ENCODE peak calls at places on chromosome 9, in six cellular contexts. One of them, this sample, is unnamed.

GRCh38 chr9:136052433-136052880 is 42.6 kb downstream of the NACC2 start:
- DNase-seq in tibial nerve: no peak
- DNase-seq in epithelial cell of esophagus: no peak
- DNase-seq in prostate gland: no peak
- DNase-seq in keratinocyte: no peak
- DNase-seq in neuronal stem cell: no peak
- DNase-seq in this sample: no peak

GRCh38 chr9:136590788-136591187 is 44.9 kb upstream of the NOTCH1 start:
- DNase-seq in tibial nerve: no peak
- DNase-seq in epithelial cell of esophagus: no peak
- DNase-seq in prostate gland: no peak
- DNase-seq in keratinocyte: no peak
- DNase-seq in neuronal stem cell: no peak
- DNase-seq in this sample: no peak

GRCh38 chr9:27278374-27278773 is 18.6 kb downstream of the EQTN start:
- DNase-seq in tibial nerve: peak
- DNase-seq in epithelial cell of esophagus: no peak
- DNase-seq in prostate gland: no peak
- DNase-seq in keratinocyte: no peak
- DNase-seq in neuronal stem cell: no peak
- DNase-seq in this sample: no peak

GRCh38 chr9:122218885-122219855 is 9.6 kb downstream of the LHX6 start:
- DNase-seq in tibial nerve: no peak
- DNase-seq in epithelial cell of esophagus: no peak
- DNase-seq in prostate gland: no peak
- DNase-seq in keratinocyte: no peak
- DNase-seq in neuronal stem cell: no peak
- DNase-seq in this sample: peak

GRCh38 chr9:36881316-36882116 is 152.6 kb downstream of the PAX5 start:
- DNase-seq in tibial nerve: no peak
- DNase-seq in epithelial cell of esophagus: no peak
- DNase-seq in prostate gland: no peak
- DNase-seq in keratinocyte: no peak
- DNase-seq in neuronal stem cell: no peak
- DNase-seq in this sample: no peak

GRCh38 chr9:135692410-135692809 is 6.9 kb downstream of the SOHLH1 start:
- DNase-seq in tibial nerve: no peak
- DNase-seq in epithelial cell of esophagus: peak
- DNase-seq in prostate gland: no peak
- DNase-seq in keratinocyte: no peak
- DNase-seq in neuronal stem cell: no peak
- DNase-seq in this sample: no peak

GRCh38 chr9:106376689-106377088 is 486.3 kb upstream of the ZNF462 start:
- DNase-seq in tibial nerve: no peak
- DNase-seq in epithelial cell of esophagus: peak
- DNase-seq in prostate gland: no peak
- DNase-seq in keratinocyte: peak
- DNase-seq in neuronal stem cell: no peak
- DNase-seq in this sample: no peak

GRCh38 chr9:69674741-69675438 is 2.7 kb upstream of the APBA1 start:
- DNase-seq in tibial nerve: no peak
- DNase-seq in epithelial cell of esophagus: peak
- DNase-seq in prostate gland: no peak
- DNase-seq in keratinocyte: no peak
- DNase-seq in neuronal stem cell: no peak
- DNase-seq in this sample: peak

GRCh38 chr9:105449081-105449480 is 1.2 kb downstream of the FSD1L start:
- DNase-seq in tibial nerve: no peak
- DNase-seq in epithelial cell of esophagus: peak
- DNase-seq in prostate gland: no peak
- DNase-seq in keratinocyte: no peak
- DNase-seq in neuronal stem cell: no peak
- DNase-seq in this sample: no peak

GRCh38 chr9:98365227-98365669 is 109.8 kb upstream of the TBC1D2 start:
- DNase-seq in tibial nerve: no peak
- DNase-seq in epithelial cell of esophagus: peak
- DNase-seq in prostate gland: no peak
- DNase-seq in keratinocyte: peak
- DNase-seq in neuronal stem cell: no peak
- DNase-seq in this sample: no peak

GRCh38 chr9:98778711-98779530 is 17.4 kb downstream of the ANKS6 start:
- DNase-seq in tibial nerve: no peak
- DNase-seq in epithelial cell of esophagus: peak
- DNase-seq in prostate gland: no peak
- DNase-seq in keratinocyte: no peak
- DNase-seq in neuronal stem cell: no peak
- DNase-seq in this sample: no peak

GRCh38 chr9:32551491-32552049 is 557 bp upstream of the SMIM27 start:
- DNase-seq in tibial nerve: peak
- DNase-seq in epithelial cell of esophagus: peak
- DNase-seq in prostate gland: peak
- DNase-seq in keratinocyte: no peak
- DNase-seq in neuronal stem cell: peak
- DNase-seq in this sample: peak

GRCh38 chr9:36911037-36911436 is 123.0 kb downstream of the PAX5 start:
- DNase-seq in tibial nerve: no peak
- DNase-seq in epithelial cell of esophagus: no peak
- DNase-seq in prostate gland: no peak
- DNase-seq in keratinocyte: no peak
- DNase-seq in neuronal stem cell: no peak
- DNase-seq in this sample: no peak

GRCh38 chr9:37104183-37104889 is 16.0 kb upstream of the ZCCHC7 start:
- DNase-seq in tibial nerve: no peak
- DNase-seq in epithelial cell of esophagus: peak
- DNase-seq in prostate gland: no peak
- DNase-seq in keratinocyte: peak
- DNase-seq in neuronal stem cell: no peak
- DNase-seq in this sample: peak

GRCh38 chr9:137551656-137552534 is at the start of gene MRPL41:
- DNase-seq in tibial nerve: peak
- DNase-seq in epithelial cell of esophagus: peak
- DNase-seq in prostate gland: peak
- DNase-seq in keratinocyte: peak
- DNase-seq in neuronal stem cell: peak
- DNase-seq in this sample: peak

GRCh38 chr9:4886698-4887097 is 94.0 kb downstream of the RCL1 start:
- DNase-seq in tibial nerve: no peak
- DNase-seq in epithelial cell of esophagus: no peak
- DNase-seq in prostate gland: no peak
- DNase-seq in keratinocyte: no peak
- DNase-seq in neuronal stem cell: peak
- DNase-seq in this sample: no peak

GRCh38 chr9:116594552-116594951 is 92.6 kb upstream of the TRIM32 start:
- DNase-seq in tibial nerve: no peak
- DNase-seq in epithelial cell of esophagus: peak
- DNase-seq in prostate gland: no peak
- DNase-seq in keratinocyte: no peak
- DNase-seq in neuronal stem cell: no peak
- DNase-seq in this sample: no peak

DNA sequence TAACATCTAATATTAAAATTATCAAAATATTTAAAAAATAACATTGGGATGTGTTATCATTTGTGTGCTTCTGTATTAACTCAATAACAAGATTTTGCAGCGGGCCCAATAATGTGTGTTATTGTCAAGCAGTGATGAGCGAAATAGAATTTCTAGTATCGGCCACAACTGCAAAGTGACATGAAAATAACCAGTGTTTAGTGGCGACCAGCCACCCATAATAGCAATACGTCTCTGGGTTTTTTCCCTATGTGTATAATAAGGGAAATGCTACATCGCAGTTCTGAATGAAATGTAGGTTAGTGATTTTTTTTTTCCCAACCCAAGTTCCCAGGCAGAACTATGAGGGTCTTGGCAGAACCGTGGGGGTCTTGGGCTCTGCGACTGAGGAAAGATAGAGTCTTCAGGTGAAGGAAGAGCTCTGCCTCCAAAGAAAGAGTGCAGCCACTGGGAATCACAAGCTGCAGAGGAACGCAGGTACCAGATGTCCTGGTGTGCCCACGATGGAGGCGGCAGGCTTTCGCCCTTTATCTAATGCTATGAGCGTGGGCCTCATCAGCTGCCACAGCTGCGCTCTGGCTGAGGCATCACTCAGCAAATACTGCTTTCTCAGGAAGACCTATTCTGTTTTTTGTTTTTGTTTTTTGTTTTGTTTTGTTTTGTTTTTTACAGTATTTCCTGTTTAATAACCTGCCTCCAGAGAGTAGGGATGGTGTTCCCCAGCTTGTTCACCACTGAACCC is 235.0 kb downstream of the ROR2 start:
- DNase-seq in tibial nerve: no peak
- DNase-seq in epithelial cell of esophagus: no peak
- DNase-seq in prostate gland: no peak
- DNase-seq in keratinocyte: no peak
- DNase-seq in neuronal stem cell: no peak
- DNase-seq in this sample: no peak
- H3K4me3 ChIP-seq in tibial nerve: peak
- H3K4me3 ChIP-seq in epithelial cell of esophagus: peak
- H3K4me3 ChIP-seq in prostate gland: no peak
- H3K4me3 ChIP-seq in keratinocyte: no peak
- H3K4me3 ChIP-seq in neuronal stem cell: no peak
- H3K4me3 ChIP-seq in this sample: no peak

GRCh38 chr9:85927077-85927476 is 13.9 kb upstream of the NAA35 start:
- DNase-seq in tibial nerve: no peak
- DNase-seq in epithelial cell of esophagus: no peak
- DNase-seq in prostate gland: no peak
- DNase-seq in keratinocyte: no peak
- DNase-seq in neuronal stem cell: no peak
- DNase-seq in this sample: no peak
- H3K4me3 ChIP-seq in tibial nerve: no peak
- H3K4me3 ChIP-seq in epithelial cell of esophagus: no peak
- H3K4me3 ChIP-seq in prostate gland: no peak
- H3K4me3 ChIP-seq in keratinocyte: no peak
- H3K4me3 ChIP-seq in neuronal stem cell: no peak
- H3K4me3 ChIP-seq in this sample: no peak

GRCh38 chr9:78131969-78132687 is 100.5 kb upstream of the GNAQ start:
- DNase-seq in tibial nerve: no peak
- DNase-seq in epithelial cell of esophagus: peak
- DNase-seq in prostate gland: no peak
- DNase-seq in keratinocyte: no peak
- DNase-seq in neuronal stem cell: no peak
- DNase-seq in this sample: no peak
- H3K4me3 ChIP-seq in tibial nerve: no peak
- H3K4me3 ChIP-seq in epithelial cell of esophagus: no peak
- H3K4me3 ChIP-seq in prostate gland: no peak
- H3K4me3 ChIP-seq in keratinocyte: no peak
- H3K4me3 ChIP-seq in neuronal stem cell: no peak
- H3K4me3 ChIP-seq in this sample: no peak

DNA sequence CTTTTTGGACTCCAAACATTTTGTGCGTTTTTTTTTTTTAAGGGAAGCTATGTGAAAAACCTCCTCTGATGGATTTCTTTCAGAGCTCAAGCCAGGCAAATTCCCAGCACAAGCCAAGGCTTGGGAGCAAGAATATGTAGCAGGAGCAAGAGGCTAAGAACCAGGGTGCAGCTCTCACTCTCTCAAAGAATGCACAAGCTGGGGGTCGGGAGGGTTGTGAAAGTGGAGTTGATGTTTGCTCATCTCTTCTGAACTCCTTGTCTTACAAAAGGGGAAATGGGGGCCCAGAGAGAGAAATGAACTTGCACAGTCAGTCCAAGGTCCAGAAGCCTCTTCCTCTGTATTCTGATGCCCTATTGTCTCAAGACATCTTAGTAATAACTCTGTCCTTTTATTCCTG is 7.7 kb upstream of the TRAF1 start:
- DNase-seq in tibial nerve: no peak
- DNase-seq in epithelial cell of esophagus: no peak
- DNase-seq in prostate gland: no peak
- DNase-seq in keratinocyte: no peak
- DNase-seq in neuronal stem cell: no peak
- DNase-seq in this sample: no peak
- H3K4me3 ChIP-seq in tibial nerve: no peak
- H3K4me3 ChIP-seq in epithelial cell of esophagus: no peak
- H3K4me3 ChIP-seq in prostate gland: no peak
- H3K4me3 ChIP-seq in keratinocyte: no peak
- H3K4me3 ChIP-seq in neuronal stem cell: no peak
- H3K4me3 ChIP-seq in this sample: no peak

DNA sequence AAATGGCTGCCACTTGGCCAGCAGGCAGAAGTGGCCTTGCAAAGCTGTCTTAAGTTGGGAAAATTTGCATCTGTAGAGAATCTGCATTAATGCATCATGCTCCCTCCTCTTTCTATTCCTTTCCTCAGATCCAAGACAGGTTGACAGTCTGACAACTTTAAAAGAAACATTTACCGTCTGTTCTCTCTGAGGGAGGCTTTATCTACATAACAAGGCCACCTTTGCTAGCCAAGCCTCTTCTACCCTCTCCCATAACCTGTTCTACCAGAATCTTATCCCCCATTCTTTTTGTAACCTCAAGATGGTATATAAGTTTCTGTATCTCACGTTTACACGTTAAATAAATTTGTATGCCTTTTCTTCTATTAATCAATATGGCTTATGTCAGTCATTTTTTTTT is 271.9 kb downstream of the OSTF1 start:
- DNase-seq in tibial nerve: no peak
- DNase-seq in epithelial cell of esophagus: no peak
- DNase-seq in prostate gland: no peak
- DNase-seq in keratinocyte: no peak
- DNase-seq in neuronal stem cell: no peak
- DNase-seq in this sample: no peak
- H3K4me3 ChIP-seq in tibial nerve: no peak
- H3K4me3 ChIP-seq in epithelial cell of esophagus: no peak
- H3K4me3 ChIP-seq in prostate gland: no peak
- H3K4me3 ChIP-seq in keratinocyte: no peak
- H3K4me3 ChIP-seq in neuronal stem cell: no peak
- H3K4me3 ChIP-seq in this sample: no peak

DNA sequence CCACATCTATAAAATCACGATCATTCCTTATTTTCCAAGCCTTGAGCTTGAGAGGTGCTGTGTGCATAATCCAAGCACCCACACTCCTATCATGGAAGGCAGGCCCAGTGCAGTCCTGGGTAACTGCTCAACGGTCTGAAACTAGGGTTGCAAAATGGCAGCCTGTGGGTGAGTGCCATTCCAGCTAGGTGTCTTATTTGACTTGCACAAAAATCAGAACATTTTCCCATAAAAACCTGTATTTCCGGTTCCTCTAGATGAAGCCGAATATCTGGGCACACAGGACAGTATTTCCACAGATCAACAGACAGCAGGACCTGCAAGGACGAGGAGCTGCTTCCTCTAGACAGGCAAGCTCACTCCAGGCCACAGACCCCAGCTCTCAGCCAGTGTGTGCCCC is 588.8 kb downstream of the BNC2 start:
- DNase-seq in tibial nerve: no peak
- DNase-seq in epithelial cell of esophagus: peak
- DNase-seq in prostate gland: peak
- DNase-seq in keratinocyte: no peak
- DNase-seq in neuronal stem cell: no peak
- DNase-seq in this sample: no peak
- H3K4me3 ChIP-seq in tibial nerve: no peak
- H3K4me3 ChIP-seq in epithelial cell of esophagus: no peak
- H3K4me3 ChIP-seq in prostate gland: no peak
- H3K4me3 ChIP-seq in keratinocyte: no peak
- H3K4me3 ChIP-seq in neuronal stem cell: no peak
- H3K4me3 ChIP-seq in this sample: no peak

GRCh38 chr9:129320575-129321311 is 142.7 kb upstream of the IER5L start:
- DNase-seq in tibial nerve: peak
- DNase-seq in epithelial cell of esophagus: peak
- DNase-seq in prostate gland: peak
- DNase-seq in keratinocyte: no peak
- DNase-seq in neuronal stem cell: no peak
- DNase-seq in this sample: peak
- H3K4me3 ChIP-seq in tibial nerve: peak
- H3K4me3 ChIP-seq in epithelial cell of esophagus: no peak
- H3K4me3 ChIP-seq in prostate gland: peak
- H3K4me3 ChIP-seq in keratinocyte: peak
- H3K4me3 ChIP-seq in neuronal stem cell: no peak
- H3K4me3 ChIP-seq in this sample: peak